ENCODE peak calls at places on chromosomes 1 and 21, in six cellular contexts. One of them, this sample, is unnamed.

GRCh38 chr1:47023268-47024137 is at the start of gene CYP4X1:
- DNase-seq in AG10803: no peak
- DNase-seq in RWPE2: no peak
- DNase-seq in GM20000: no peak
- DNase-seq in tibial nerve: peak
- DNase-seq in retinal pigment epithelial cell: no peak
- DNase-seq in this sample: peak

GRCh38 chr1:61241411-61241838 is 159.1 kb downstream of the NFIA start:
- DNase-seq in RWPE2: no peak
- DNase-seq in GM20000: no peak
- DNase-seq in tibial nerve: peak
- DNase-seq in retinal pigment epithelial cell: no peak
- DNase-seq in AG10803: no peak
- DNase-seq in this sample: no peak

GRCh38 chr1:11501491-11501897 is 22.5 kb downstream of the DISP3 start:
- DNase-seq in retinal pigment epithelial cell: no peak
- DNase-seq in tibial nerve: no peak
- DNase-seq in RWPE2: peak
- DNase-seq in GM20000: no peak
- DNase-seq in AG10803: no peak
- DNase-seq in this sample: no peak

GRCh38 chr1:74812180-74812541 is 79.2 kb downstream of the TYW3 start:
- DNase-seq in GM20000: peak
- DNase-seq in AG10803: no peak
- DNase-seq in tibial nerve: no peak
- DNase-seq in RWPE2: no peak
- DNase-seq in retinal pigment epithelial cell: no peak
- DNase-seq in this sample: no peak

GRCh38 chr1:228295201-228295600 is 87.4 kb downstream of the OBSCN start:
- DNase-seq in GM20000: no peak
- DNase-seq in RWPE2: no peak
- DNase-seq in tibial nerve: no peak
- DNase-seq in retinal pigment epithelial cell: no peak
- DNase-seq in AG10803: no peak
- DNase-seq in this sample: no peak

GRCh38 chr1:33169290-33170055 is 12.4 kb downstream of the TRIM62 start:
- DNase-seq in AG10803: no peak
- DNase-seq in retinal pigment epithelial cell: no peak
- DNase-seq in GM20000: no peak
- DNase-seq in tibial nerve: no peak
- DNase-seq in RWPE2: no peak
- DNase-seq in this sample: no peak

GRCh38 chr21:45947716-45948255 is 33.8 kb upstream of the COL6A1 start:
- DNase-seq in retinal pigment epithelial cell: no peak
- DNase-seq in RWPE2: no peak
- DNase-seq in GM20000: no peak
- DNase-seq in tibial nerve: no peak
- DNase-seq in AG10803: no peak
- DNase-seq in this sample: no peak

GRCh38 chr1:172460901-172461315 is 17.0 kb upstream of the PIGC start:
- DNase-seq in tibial nerve: no peak
- DNase-seq in RWPE2: no peak
- DNase-seq in retinal pigment epithelial cell: no peak
- DNase-seq in GM20000: no peak
- DNase-seq in AG10803: no peak
- DNase-seq in this sample: no peak

GRCh38 chr1:109821831-109822745 is 58.4 kb upstream of the EPS8L3 start:
- DNase-seq in RWPE2: no peak
- DNase-seq in retinal pigment epithelial cell: no peak
- DNase-seq in tibial nerve: peak
- DNase-seq in GM20000: peak
- DNase-seq in AG10803: peak
- DNase-seq in this sample: no peak

GRCh38 chr1:214438059-214438458 is 113.3 kb downstream of the PTPN14 start:
- DNase-seq in retinal pigment epithelial cell: no peak
- DNase-seq in AG10803: no peak
- DNase-seq in tibial nerve: no peak
- DNase-seq in GM20000: no peak
- DNase-seq in RWPE2: no peak
- DNase-seq in this sample: no peak

GRCh38 chr1:65141394-65141793 is 6.6 kb upstream of the AK4 start:
- DNase-seq in RWPE2: no peak
- DNase-seq in retinal pigment epithelial cell: no peak
- DNase-seq in GM20000: no peak
- DNase-seq in tibial nerve: no peak
- DNase-seq in AG10803: peak
- DNase-seq in this sample: no peak

GRCh38 chr1:31011719-31012118 is 53.8 kb downstream of the PUM1 start:
- DNase-seq in retinal pigment epithelial cell: no peak
- DNase-seq in tibial nerve: no peak
- DNase-seq in RWPE2: no peak
- DNase-seq in AG10803: no peak
- DNase-seq in GM20000: no peak
- DNase-seq in this sample: no peak

GRCh38 chr1:30335389-30335996 is 387.9 kb downstream of the MATN1 start:
- DNase-seq in RWPE2: no peak
- DNase-seq in tibial nerve: no peak
- DNase-seq in retinal pigment epithelial cell: no peak
- DNase-seq in AG10803: no peak
- DNase-seq in GM20000: no peak
- DNase-seq in this sample: peak

GRCh38 chr1:60978421-60979357 is 103.7 kb upstream of the NFIA start:
- DNase-seq in AG10803: peak
- DNase-seq in GM20000: peak
- DNase-seq in tibial nerve: no peak
- DNase-seq in retinal pigment epithelial cell: no peak
- DNase-seq in RWPE2: no peak
- DNase-seq in this sample: no peak

GRCh38 chr1:229784834-229785233 is 158.8 kb downstream of the URB2 start:
- DNase-seq in GM20000: no peak
- DNase-seq in retinal pigment epithelial cell: no peak
- DNase-seq in RWPE2: no peak
- DNase-seq in AG10803: no peak
- DNase-seq in tibial nerve: no peak
- DNase-seq in this sample: no peak

GRCh38 chr1:229782469-229782868 is 156.4 kb downstream of the URB2 start:
- DNase-seq in GM20000: no peak
- DNase-seq in AG10803: no peak
- DNase-seq in retinal pigment epithelial cell: no peak
- DNase-seq in tibial nerve: no peak
- DNase-seq in RWPE2: no peak
- DNase-seq in this sample: no peak

GRCh38 chr1:229786974-229787610 is 161.0 kb downstream of the URB2 start:
- DNase-seq in GM20000: no peak
- DNase-seq in tibial nerve: no peak
- DNase-seq in retinal pigment epithelial cell: peak
- DNase-seq in AG10803: no peak
- DNase-seq in RWPE2: no peak
- DNase-seq in this sample: no peak

GRCh38 chr1:229781453-229781852 is 155.4 kb downstream of the URB2 start:
- DNase-seq in AG10803: no peak
- DNase-seq in tibial nerve: no peak
- DNase-seq in retinal pigment epithelial cell: no peak
- DNase-seq in GM20000: no peak
- DNase-seq in RWPE2: no peak
- DNase-seq in this sample: no peak
- TF ChIP-seq CTCF in AG10803: no peak
- TF ChIP-seq CTCF in tibial nerve: no peak
- TF ChIP-seq CTCF in retinal pigment epithelial cell: no peak
- TF ChIP-seq CTCF in GM20000: no peak
- TF ChIP-seq CTCF in RWPE2: no peak
- TF ChIP-seq CTCF in this sample: no peak

DNA sequence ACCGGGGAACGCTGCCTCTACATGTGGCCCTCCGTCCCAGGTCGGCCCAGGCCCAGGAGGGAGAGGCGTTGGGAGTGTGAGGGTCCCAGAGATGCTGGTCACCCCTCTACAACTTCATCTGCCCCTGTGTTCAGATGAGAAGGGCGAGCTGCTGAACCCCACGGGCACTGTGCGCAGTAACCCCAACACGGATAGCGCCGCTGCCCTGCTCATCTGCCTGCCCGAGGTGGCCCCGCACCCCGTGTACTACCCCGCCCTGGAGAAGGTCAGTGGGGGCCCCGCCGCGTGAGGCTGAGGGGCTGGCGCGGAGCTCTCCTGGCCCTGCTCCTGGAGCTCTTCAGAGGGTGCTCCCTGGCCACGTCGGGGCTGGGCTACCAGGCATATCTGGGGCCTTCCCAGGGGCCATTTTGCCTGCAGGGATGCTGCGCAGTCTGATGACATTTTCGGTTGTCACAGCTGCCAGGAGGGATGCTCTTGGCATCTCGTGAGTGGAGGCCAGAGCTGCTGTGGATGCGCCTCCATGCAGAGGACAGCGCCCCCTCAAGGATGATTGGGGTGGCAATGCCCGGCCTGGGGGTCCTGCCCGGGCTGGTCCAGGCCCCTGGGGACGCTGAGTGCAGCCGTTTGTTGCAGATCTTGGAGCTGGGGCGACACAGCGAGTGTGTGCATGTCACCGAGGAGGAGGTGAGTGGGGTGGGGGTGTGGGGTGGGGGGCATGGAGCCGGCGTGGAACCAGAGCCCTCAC is 68.6 kb downstream of the PIK3CD start:
- DNase-seq in RWPE2: no peak
- DNase-seq in tibial nerve: no peak
- DNase-seq in retinal pigment epithelial cell: no peak
- DNase-seq in GM20000: no peak
- DNase-seq in AG10803: no peak
- DNase-seq in this sample: no peak
- TF ChIP-seq CTCF in RWPE2: no peak
- TF ChIP-seq CTCF in tibial nerve: no peak
- TF ChIP-seq CTCF in retinal pigment epithelial cell: peak
- TF ChIP-seq CTCF in GM20000: no peak
- TF ChIP-seq CTCF in AG10803: no peak
- TF ChIP-seq CTCF in this sample: no peak

DNA sequence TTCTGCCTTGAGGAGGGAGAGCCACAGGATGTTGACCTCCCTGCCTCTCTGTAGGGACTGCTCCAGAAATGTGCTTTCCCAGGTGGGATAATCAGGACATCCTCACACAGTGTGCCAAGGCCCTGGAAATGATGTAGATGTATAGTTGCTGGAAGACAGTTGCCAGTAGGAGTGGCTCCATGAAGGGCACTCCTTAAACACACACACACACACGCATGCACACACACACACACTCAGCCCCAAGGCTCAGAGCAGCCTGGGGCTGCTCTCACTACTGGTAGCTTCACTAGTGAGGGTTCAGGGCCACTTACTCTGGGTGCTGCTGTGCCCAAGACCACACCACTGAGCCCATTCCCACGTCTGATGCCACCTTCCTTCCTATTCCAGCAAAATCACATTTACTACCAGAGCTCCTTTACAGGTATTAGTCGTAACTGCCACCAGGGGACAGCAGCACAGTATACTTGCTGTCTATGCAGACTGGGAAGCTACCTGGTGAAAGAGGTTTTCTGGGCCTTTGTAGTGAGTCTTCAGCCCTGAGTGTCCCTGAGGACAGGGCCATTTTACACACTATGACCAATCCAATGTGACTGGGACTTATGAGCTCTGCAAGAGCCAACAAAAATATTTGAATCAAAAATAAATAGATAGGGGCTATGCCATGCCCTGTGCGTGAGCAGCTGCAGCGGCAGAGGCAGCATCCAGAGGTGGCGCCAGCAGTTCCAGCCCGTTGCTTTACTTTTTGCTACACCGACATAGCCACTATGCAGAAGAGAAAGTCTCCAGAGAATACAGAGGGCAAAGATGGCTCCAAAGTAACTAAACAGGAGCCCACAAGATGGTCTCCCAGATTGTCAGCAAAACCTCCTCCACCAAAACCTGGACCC is 15.0 kb downstream of the CRNN start:
- DNase-seq in AG10803: peak
- DNase-seq in tibial nerve: no peak
- DNase-seq in retinal pigment epithelial cell: no peak
- DNase-seq in RWPE2: no peak
- DNase-seq in GM20000: peak
- DNase-seq in this sample: no peak
- TF ChIP-seq CTCF in AG10803: peak
- TF ChIP-seq CTCF in tibial nerve: no peak
- TF ChIP-seq CTCF in retinal pigment epithelial cell: peak
- TF ChIP-seq CTCF in RWPE2: peak
- TF ChIP-seq CTCF in GM20000: peak
- TF ChIP-seq CTCF in this sample: no peak

DNA sequence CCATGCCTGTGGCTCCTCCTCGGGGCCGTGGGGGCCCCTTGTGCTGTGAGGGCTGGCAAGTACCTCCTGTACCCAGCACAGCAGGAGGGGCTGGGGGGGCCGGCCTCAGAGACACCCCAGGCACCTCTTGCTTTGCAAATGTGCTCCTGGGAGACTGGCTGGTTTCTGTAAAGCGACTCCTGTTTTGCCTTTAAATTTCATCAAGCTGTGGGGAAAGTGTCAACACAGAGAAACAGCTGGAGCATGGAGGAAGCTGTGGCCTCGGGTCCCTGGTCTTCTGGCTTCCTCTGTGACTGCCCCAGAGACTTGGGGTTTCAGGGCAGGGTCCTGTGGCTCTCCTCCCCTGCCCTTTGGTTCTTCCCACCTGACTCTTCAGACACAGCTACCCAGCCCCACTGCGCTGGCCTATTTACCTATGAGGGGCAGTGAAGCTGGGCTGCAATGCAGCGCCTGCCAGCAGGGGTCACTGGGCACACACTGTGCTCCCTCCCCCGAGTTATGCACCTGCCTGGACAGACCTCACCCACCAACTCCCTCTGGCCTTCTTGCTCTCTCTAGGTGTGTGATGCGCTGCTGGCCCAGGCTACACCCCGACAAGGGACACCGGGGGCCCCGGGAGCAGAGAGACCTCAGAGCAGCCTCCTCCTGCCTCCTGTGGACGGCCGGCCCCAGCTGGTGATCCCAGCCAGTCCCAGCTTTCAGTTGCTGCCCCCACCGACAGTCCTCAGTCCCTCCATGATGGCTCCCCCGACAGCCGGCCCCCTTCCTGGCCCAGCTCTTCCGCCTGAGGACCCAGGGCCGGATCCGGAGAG is 17.6 kb upstream of the PEX10 start:
- DNase-seq in GM20000: no peak
- DNase-seq in AG10803: no peak
- DNase-seq in RWPE2: no peak
- DNase-seq in tibial nerve: no peak
- DNase-seq in retinal pigment epithelial cell: no peak
- DNase-seq in this sample: no peak
- TF ChIP-seq CTCF in GM20000: peak
- TF ChIP-seq CTCF in AG10803: peak
- TF ChIP-seq CTCF in RWPE2: peak
- TF ChIP-seq CTCF in tibial nerve: no peak
- TF ChIP-seq CTCF in retinal pigment epithelial cell: peak
- TF ChIP-seq CTCF in this sample: no peak